ENCODE peak calls at places on chromosomes 12 and 14, in eight cellular contexts. U is CD8-positive, alpha-beta memory T cell; W is globus pallidus; A is CD8-positive, alpha-beta T cell; K is cardiac fibroblast; R is cerebellar cortex; Q is epithelial cell of esophagus; E is endothelial cell of umbilical vein. T is an unnamed sample.

GRCh38 chr12:16349132-16349463 is 1.7 kb downstream of the MGST1 start:
- DNase-seq in A (no peak), R (no peak), U (no peak), E (peak), W (peak), K (peak), Q (peak), T (peak)

GRCh38 chr12:22334696-22335290 is at the start of gene ST8SIA1:
- DNase-seq in K (peak), A (peak), Q (peak), U (peak), E (no peak), W (no peak), R (peak), T (peak)

GRCh38 chr12:123085730-123086487 is 65.0 kb downstream of the PITPNM2 start:
- DNase-seq in K (peak), W (no peak), A (no peak), U (no peak), R (peak), Q (peak), E (peak), T (peak)

GRCh38 chr14:70901218-70901772 is 6.0 kb upstream of the PCNX1 start:
- DNase-seq in K (peak), Q (no peak), A (no peak), E (no peak), U (no peak), R (no peak), W (no peak), T (no peak)

GRCh38 chr12:132156926-132157325 is 12.7 kb downstream of the NOC4L start:
- DNase-seq in Q (no peak), U (no peak), E (no peak), W (no peak), R (no peak), A (no peak), K (no peak), T (no peak)

GRCh38 chr14:71714225-71714624 is 218.0 kb upstream of the RGS6 start:
- DNase-seq in K (peak), Q (no peak), U (no peak), W (no peak), E (no peak), A (no peak), R (no peak), T (no peak)

GRCh38 chr14:47790477-47790876 is 115.1 kb upstream of the MDGA2 start:
- DNase-seq in E (no peak), U (no peak), K (no peak), Q (no peak), R (no peak), A (no peak), W (no peak), T (no peak)

GRCh38 chr14:24398943-24399801 is at the start of gene NYNRIN:
- DNase-seq in E (peak), K (no peak), Q (peak), W (no peak), R (peak), U (peak), A (peak), T (peak)

GRCh38 chr14:60862283-60862682 is 118.6 kb downstream of the TRMT5 start:
- DNase-seq in E (peak), W (no peak), U (no peak), A (no peak), Q (peak), K (peak), R (no peak), T (no peak)

GRCh38 chr14:97277711-97278110 is 480.5 kb downstream of the VRK1 start:
- DNase-seq in A (no peak), K (no peak), R (no peak), Q (no peak), U (no peak), E (no peak), W (no peak), T (no peak)

GRCh38 chr12:76183459-76184186 is 99.1 kb upstream of the NAP1L1 start:
- DNase-seq in E (peak), K (peak), R (no peak), U (no peak), Q (peak), W (peak), A (no peak), T (no peak)

GRCh38 chr12:91687052-91688017 is 458.3 kb downstream of the BTG1 start:
- DNase-seq in E (no peak), R (no peak), W (no peak), K (no peak), A (no peak), Q (peak), U (peak), T (no peak)

GRCh38 chr14:90551070-90551704 is 154.4 kb downstream of the CALM1 start:
- DNase-seq in U (peak), R (no peak), K (peak), A (no peak), E (no peak), Q (no peak), W (no peak), T (peak)

GRCh38 chr12:46082473-46082872 is 92.1 kb upstream of the SCAF11 start:
- DNase-seq in Q (peak), U (no peak), A (no peak), K (no peak), E (no peak), R (no peak), W (no peak), T (no peak)

GRCh38 chr12:105067511-105068031 is 16.7 kb downstream of the ALDH1L2 start:
- DNase-seq in A (no peak), W (no peak), R (no peak), K (no peak), E (no peak), U (no peak), Q (no peak), T (no peak)

GRCh38 chr14:90664911-90665695 is 151.1 kb downstream of the TTC7B start:
- DNase-seq in A (no peak), W (no peak), U (no peak), E (no peak), Q (no peak), K (peak), R (no peak), T (peak)

GRCh38 chr12:101592931-101593330 is 1.8 kb upstream of the MYBPC1 start:
- DNase-seq in A (no peak), U (no peak), E (no peak), W (no peak), K (no peak), R (no peak), Q (no peak), T (no peak)

GRCh38 chr14:71139058-71139946 is 232.0 kb downstream of the PCNX1 start:
- DNase-seq in W (peak), U (peak), K (peak), R (peak), Q (peak), E (peak), A (peak), T (peak)

GRCh38 chr12:53550595-53550994 is 43.3 kb upstream of the NPFF start:
- DNase-seq in W (no peak), R (no peak), Q (peak), U (no peak), A (no peak), E (no peak), K (peak), T (no peak)

GRCh38 chr14:100237735-100238418 is 1.1 kb upstream of the YY1 start:
- DNase-seq in E (peak), U (peak), Q (peak), W (no peak), A (peak), R (peak), K (peak), T (peak)

GRCh38 chr14:98293527-98293926 is 978.5 kb downstream of the BCL11B start:
- DNase-seq in A (no peak), K (no peak), E (no peak), R (no peak), W (peak), Q (peak), U (no peak), T (no peak)

GRCh38 chr12:53230971-53231858 is 794 bp downstream of the RARG start:
- DNase-seq in K (no peak), W (no peak), R (no peak), Q (no peak), U (no peak), E (no peak), A (no peak), T (peak)

GRCh38 chr14:92729632-92730358 is 18.6 kb downstream of the LGMN start:
- DNase-seq in A (no peak), U (no peak), Q (peak), W (no peak), R (no peak), E (no peak), K (peak), T (no peak)

T was measured in Right ventricle myocardium superior.